ENCODE peak calls at places on chromosomes 7 and 10, in eight cellular contexts. U is Caco-2, S is substantia nigra, F is sciatic nerve, Q is GM12891, C is NCI-H1105, L is NCI-H1436 treated with DMSO at 0.1 percent for 48 hours, K is T-helper 1 cell. V is an unnamed sample.

GRCh38 chr7:134618756-134619530 is 27.7 kb upstream of the BPGM start:
- DNase-seq in U (no peak), S (no peak), F (no peak), Q (no peak), C (no peak), L (no peak), K (no peak), V (no peak)

GRCh38 chr7:138610671-138611170 is 90.4 kb downstream of the SVOPL start:
- DNase-seq in U (peak), S (no peak), F (no peak), Q (no peak), C (no peak), L (no peak), K (no peak), V (no peak)

GRCh38 chr7:106041140-106041717 is 70.9 kb downstream of the SYPL1 start:
- DNase-seq in U (peak), S (no peak), F (no peak), Q (no peak), C (peak), L (no peak), K (no peak), V (no peak)

GRCh38 chr7:128351296-128352123 is 7.8 kb upstream of the RBM28 start:
- DNase-seq in U (no peak), S (no peak), F (no peak), Q (no peak), C (no peak), L (no peak), K (no peak), V (no peak)

GRCh38 chr7:158015403-158016116 is 572.1 kb downstream of the PTPRN2 start:
- DNase-seq in U (peak), S (no peak), F (peak), Q (no peak), C (no peak), L (no peak), K (no peak), V (no peak)

GRCh38 chr10:4316166-4316810 is 509.7 kb upstream of the AKR1E2 start:
- DNase-seq in U (no peak), S (peak), F (peak), Q (no peak), C (no peak), L (no peak), K (no peak), V (no peak)

GRCh38 chr7:40463449-40463848 is 328.6 kb downstream of the SUGCT start:
- DNase-seq in U (no peak), S (no peak), F (no peak), Q (no peak), C (no peak), L (no peak), K (no peak), V (no peak)

GRCh38 chr7:18958627-18959026 is 158.8 kb downstream of the TWIST1 start:
- DNase-seq in U (no peak), S (no peak), F (no peak), Q (no peak), C (no peak), L (no peak), K (no peak), V (no peak)

GRCh38 chr7:73858807-73859206 is 2.2 kb upstream of the TMEM270 start:
- DNase-seq in U (no peak), S (no peak), F (no peak), Q (no peak), C (no peak), L (no peak), K (no peak), V (no peak)

GRCh38 chr10:123766761-123767160 is 100.6 kb downstream of the GPR26 start:
- DNase-seq in U (no peak), S (no peak), F (no peak), Q (no peak), C (no peak), L (no peak), K (no peak), V (no peak)

GRCh38 chr10:69453759-69454158 is 2.5 kb downstream of the TSPAN15 start:
- DNase-seq in U (no peak), S (no peak), F (no peak), Q (no peak), C (no peak), L (no peak), K (no peak), V (no peak)

GRCh38 chr7:156334636-156335035 is 305.9 kb upstream of the RNF32 start:
- DNase-seq in U (no peak), S (no peak), F (no peak), Q (no peak), C (no peak), L (no peak), K (no peak), V (no peak)

GRCh38 chr7:123604739-123605138 is 3.1 kb downstream of the ASB15 start:
- DNase-seq in U (no peak), S (no peak), F (no peak), Q (no peak), C (no peak), L (no peak), K (no peak), V (no peak)

GRCh38 chr10:72322280-72323058 is 32.2 kb downstream of the DNAJB12 start:
- DNase-seq in U (no peak), S (no peak), F (no peak), Q (no peak), C (no peak), L (no peak), K (peak), V (no peak)

GRCh38 chr10:72204724-72205123 is 11.1 kb upstream of the ANAPC16 start:
- DNase-seq in U (no peak), S (no peak), F (no peak), Q (no peak), C (no peak), L (no peak), K (no peak), V (no peak)

GRCh38 chr7:82067628-82068264 is 297.9 kb upstream of the HGF start:
- DNase-seq in U (no peak), S (no peak), F (no peak), Q (no peak), C (no peak), L (no peak), K (no peak), V (no peak)

GRCh38 chr7:12052211-12052610 is 158.9 kb upstream of the TMEM106B start:
- DNase-seq in U (no peak), S (no peak), F (no peak), Q (no peak), C (no peak), L (no peak), K (no peak), V (no peak)

GRCh38 chr7:7851991-7852390 is 116.6 kb upstream of the GLCCI1 start:
- DNase-seq in U (no peak), S (no peak), F (no peak), Q (no peak), C (no peak), L (no peak), K (no peak), V (no peak)

GRCh38 chr7:27277628-27278027 is 35.0 kb downstream of the EVX1 start:
- DNase-seq in U (peak), S (no peak), F (no peak), Q (no peak), C (no peak), L (no peak), K (no peak), V (no peak)

GRCh38 chr10:58513189-58514101 is 773 bp downstream of the BICC1 start:
- DNase-seq in U (peak), S (no peak), F (peak), Q (no peak), C (no peak), L (no peak), K (no peak), V (no peak)

GRCh38 chr10:70733051-70733450 is 52.1 kb downstream of the TBATA start:
- DNase-seq in U (no peak), S (no peak), F (no peak), Q (no peak), C (no peak), L (no peak), K (no peak), V (no peak)

GRCh38 chr7:149624006-149624405 is 126.4 kb upstream of the ZNF746 start:
- DNase-seq in U (no peak), S (peak), F (peak), Q (peak), C (no peak), L (no peak), K (peak), V (peak)

GRCh38 chr7:140300263-140301131 is 97.8 kb downstream of the SLC37A3 start:
- DNase-seq in U (no peak), S (no peak), F (no peak), Q (no peak), C (no peak), L (no peak), K (no peak), V (no peak)

GRCh38 chr7:1948887-1949680 is 279.0 kb downstream of the ELFN1 start:
- DNase-seq in U (no peak), S (no peak), F (no peak), Q (no peak), C (no peak), L (no peak), K (no peak), V (no peak)